ENCODE peak calls at places on chromosomes 16 and 17, in nine cellular contexts. R is DMS153; B is sciatic nerve; G is GDM1; Q is stimulated activated CD4-positive, alpha-beta T cell treated with anti-CD3 and anti-CD28 coated beads, Interleukin-12 subunit alpha, Interleukin-12 subunit beta, amount 100 ng/mL, for 4 hours; A is NCI-H1417; I is head of caudate nucleus; K is BJ; E is COR-L47. L is an unnamed sample.

GRCh38 chr16:71726491-71727319 is 2.2 kb upstream of the PHLPP2 start:
- DNase-seq in G (no peak), I (no peak), E (no peak), R (no peak), A (no peak), Q (no peak), K (no peak), B (no peak), L (no peak)

GRCh38 chr16:5730783-5731182 is 633.2 kb upstream of the EEF2KMT start:
- DNase-seq in Q (no peak), A (no peak), E (no peak), R (no peak), I (no peak), K (no peak), B (no peak), G (no peak), L (no peak)

GRCh38 chr17:60094754-60095153 is 16.0 kb upstream of the HEATR6 start:
- DNase-seq in K (no peak), A (no peak), B (no peak), R (no peak), Q (no peak), G (no peak), I (no peak), E (no peak), L (no peak)

GRCh38 chr17:27759528-27759927 is 40.8 kb downstream of the NOS2 start:
- DNase-seq in B (no peak), E (no peak), Q (no peak), I (no peak), K (no peak), A (no peak), G (no peak), R (no peak), L (no peak)

GRCh38 chr17:7294614-7295153 is at the start of gene YBX2:
- DNase-seq in Q (peak), R (peak), G (peak), I (peak), E (peak), A (peak), K (no peak), B (no peak), L (peak)

GRCh38 chr17:50133028-50133768 is 3.2 kb upstream of the SAMD14 start:
- DNase-seq in K (no peak), G (no peak), I (no peak), R (no peak), A (no peak), B (no peak), Q (no peak), E (no peak), L (no peak)

GRCh38 chr16:2374644-2375043 is 34.1 kb upstream of the ABCA3 start:
- DNase-seq in R (no peak), G (no peak), E (no peak), Q (no peak), I (no peak), A (no peak), K (no peak), B (no peak), L (no peak)

GRCh38 chr16:77594798-77595625 is 127.3 kb upstream of the NUDT7 start:
- DNase-seq in A (peak), I (no peak), R (peak), K (no peak), B (no peak), E (no peak), G (no peak), Q (no peak), L (no peak)

GRCh38 chr16:69620564-69620963 is 54.8 kb downstream of the NFAT5 start:
- DNase-seq in A (no peak), Q (no peak), I (no peak), E (no peak), K (no peak), R (no peak), B (no peak), G (no peak), L (no peak)

GRCh38 chr17:7992924-7993323 is 9.5 kb upstream of the GUCY2D start:
- DNase-seq in A (no peak), R (no peak), E (no peak), B (peak), G (no peak), Q (no peak), K (no peak), I (no peak), L (no peak)

GRCh38 chr17:50219345-50219744 is 17.9 kb upstream of the COL1A1 start:
- DNase-seq in R (no peak), Q (no peak), G (no peak), A (no peak), I (no peak), E (no peak), B (no peak), K (no peak), L (no peak)

GRCh38 chr16:79618041-79618711 is 17.6 kb upstream of the MAF start:
- DNase-seq in B (no peak), I (no peak), G (no peak), E (no peak), K (no peak), R (no peak), A (no peak), Q (no peak), L (no peak)

GRCh38 chr16:84593825-84594724 is 23.8 kb downstream of the COTL1 start:
- DNase-seq in K (no peak), G (no peak), E (no peak), I (peak), Q (no peak), A (peak), R (no peak), B (no peak), L (peak)

GRCh38 chr16:89919535-89920406 is 1.1 kb downstream of the MC1R start:
- DNase-seq in Q (no peak), A (no peak), R (no peak), G (no peak), E (no peak), I (no peak), K (no peak), B (no peak), L (no peak)